ENCODE peak calls at places on chromosome X, in four cellular contexts. One of them, this sample, is unnamed.

GRCh38 chrX:7054219-7055206 is 93.0 kb upstream of the STS start:
- DNase-seq in SK-N-SH: no peak
- DNase-seq in GM10248: no peak
- DNase-seq in astrocyte of the spinal cord: no peak
- DNase-seq in this sample: no peak

GRCh38 chrX:16853537-16853936 is 16.6 kb downstream of the RBBP7 start:
- DNase-seq in SK-N-SH: no peak
- DNase-seq in GM10248: no peak
- DNase-seq in astrocyte of the spinal cord: no peak
- DNase-seq in this sample: no peak

GRCh38 chrX:2707334-2707760 is 16.3 kb downstream of the CD99 start:
- DNase-seq in SK-N-SH: peak
- DNase-seq in GM10248: peak
- DNase-seq in astrocyte of the spinal cord: peak
- DNase-seq in this sample: peak

GRCh38 chrX:118545510-118545909 is 49.9 kb downstream of the DOCK11 start:
- DNase-seq in SK-N-SH: no peak
- DNase-seq in GM10248: no peak
- DNase-seq in astrocyte of the spinal cord: no peak
- DNase-seq in this sample: no peak

GRCh38 chrX:136534131-136534530 is 2.1 kb downstream of the VGLL1 start:
- DNase-seq in SK-N-SH: no peak
- DNase-seq in GM10248: no peak
- DNase-seq in astrocyte of the spinal cord: no peak
- DNase-seq in this sample: no peak

GRCh38 chrX:104284407-104285000 is 29.8 kb upstream of the ESX1 start:
- DNase-seq in SK-N-SH: no peak
- DNase-seq in GM10248: no peak
- DNase-seq in astrocyte of the spinal cord: peak
- DNase-seq in this sample: no peak

GRCh38 chrX:30577362-30577961 is at the start of gene TASL:
- DNase-seq in SK-N-SH: no peak
- DNase-seq in GM10248: peak
- DNase-seq in astrocyte of the spinal cord: no peak
- DNase-seq in this sample: peak

GRCh38 chrX:23773601-23774175 is 9.3 kb upstream of the SAT1 start:
- DNase-seq in SK-N-SH: no peak
- DNase-seq in GM10248: peak
- DNase-seq in astrocyte of the spinal cord: no peak
- DNase-seq in this sample: peak

GRCh38 chrX:16946971-16947562 is 609 bp downstream of the REPS2 start:
- DNase-seq in SK-N-SH: no peak
- DNase-seq in GM10248: peak
- DNase-seq in astrocyte of the spinal cord: no peak
- DNase-seq in this sample: peak

GRCh38 chrX:119150163-119151135 is 22.8 kb upstream of the KIAA1210 start:
- DNase-seq in SK-N-SH: no peak
- DNase-seq in GM10248: no peak
- DNase-seq in astrocyte of the spinal cord: no peak
- DNase-seq in this sample: no peak

GRCh38 chrX:5829060-5829459 is 399.6 kb downstream of the NLGN4X start:
- DNase-seq in SK-N-SH: no peak
- DNase-seq in GM10248: no peak
- DNase-seq in astrocyte of the spinal cord: no peak
- DNase-seq in this sample: no peak

GRCh38 chrX:11770320-11770719 is 12.3 kb downstream of the MSL3 start:
- DNase-seq in SK-N-SH: peak
- DNase-seq in GM10248: peak
- DNase-seq in astrocyte of the spinal cord: peak
- DNase-seq in this sample: peak

GRCh38 chrX:119783026-119783425 is 8.4 kb downstream of the RPL39 start:
- DNase-seq in SK-N-SH: no peak
- DNase-seq in GM10248: no peak
- DNase-seq in astrocyte of the spinal cord: no peak
- DNase-seq in this sample: no peak

GRCh38 chrX:10120828-10121227 is 35.9 kb upstream of the CLCN4 start:
- DNase-seq in SK-N-SH: no peak
- DNase-seq in GM10248: no peak
- DNase-seq in astrocyte of the spinal cord: no peak
- DNase-seq in this sample: no peak

GRCh38 chrX:37818031-37818430 is 29.3 kb downstream of the DYNLT3 start:
- DNase-seq in SK-N-SH: no peak
- DNase-seq in GM10248: peak
- DNase-seq in astrocyte of the spinal cord: no peak
- DNase-seq in this sample: peak

GRCh38 chrX:29090811-29091210 is 503.6 kb downstream of the IL1RAPL1 start:
- DNase-seq in SK-N-SH: no peak
- DNase-seq in GM10248: no peak
- DNase-seq in astrocyte of the spinal cord: peak
- DNase-seq in this sample: no peak
- TF ChIP-seq CTCF in SK-N-SH: peak
- TF ChIP-seq CTCF in GM10248: no peak
- TF ChIP-seq CTCF in astrocyte of the spinal cord: peak
- TF ChIP-seq CTCF in this sample: peak

DNA sequence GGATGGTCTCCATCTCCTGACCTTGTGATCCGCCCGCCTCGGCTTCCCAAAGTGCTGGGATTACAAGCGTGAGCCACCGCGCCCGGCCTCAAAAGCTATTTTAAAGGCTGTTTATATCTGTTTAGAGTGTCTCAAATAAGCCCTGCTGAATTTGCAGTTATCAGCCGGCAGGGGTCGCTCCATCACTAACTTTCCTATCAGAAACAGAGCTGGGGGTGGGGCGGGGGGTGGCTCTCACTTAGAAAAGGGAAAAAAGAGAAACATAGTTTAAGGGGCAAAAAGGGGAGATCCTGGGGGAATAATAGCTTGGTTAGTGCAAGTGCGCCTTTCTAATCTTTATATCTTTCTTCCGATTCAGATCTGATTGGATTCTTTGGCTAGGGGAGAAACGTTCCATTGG is 450.7 kb downstream of the UBE2NL start:
- DNase-seq in SK-N-SH: peak
- DNase-seq in GM10248: no peak
- DNase-seq in astrocyte of the spinal cord: no peak
- DNase-seq in this sample: no peak
- TF ChIP-seq CTCF in SK-N-SH: peak
- TF ChIP-seq CTCF in GM10248: no peak
- TF ChIP-seq CTCF in astrocyte of the spinal cord: no peak
- TF ChIP-seq CTCF in this sample: no peak

GRCh38 chrX:128931071-128931470 is 592.2 kb downstream of the SMARCA1 start:
- DNase-seq in SK-N-SH: no peak
- DNase-seq in GM10248: no peak
- DNase-seq in astrocyte of the spinal cord: no peak
- DNase-seq in this sample: no peak
- TF ChIP-seq CTCF in SK-N-SH: no peak
- TF ChIP-seq CTCF in GM10248: no peak
- TF ChIP-seq CTCF in astrocyte of the spinal cord: no peak
- TF ChIP-seq CTCF in this sample: no peak

DNA sequence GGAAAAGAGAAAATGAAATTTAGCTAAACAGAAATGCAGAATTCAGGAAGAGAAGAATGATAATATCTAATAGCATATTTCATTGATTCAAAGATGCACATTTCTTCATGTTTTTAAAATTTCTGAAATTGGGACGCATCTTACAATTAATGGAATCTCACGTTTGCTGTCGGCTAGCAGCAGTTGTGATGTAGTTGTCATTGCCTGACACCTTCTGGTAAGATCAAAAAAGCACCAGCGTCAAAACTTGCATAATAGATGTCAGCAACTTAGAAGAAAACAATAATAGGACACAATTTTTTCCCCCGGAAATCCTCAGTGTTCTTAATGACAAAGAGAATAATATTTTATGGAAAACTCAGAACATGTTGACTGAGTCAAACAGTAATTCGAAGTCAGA is 29.8 kb upstream of the SLC7A3 start:
- DNase-seq in SK-N-SH: no peak
- DNase-seq in GM10248: no peak
- DNase-seq in astrocyte of the spinal cord: no peak
- DNase-seq in this sample: no peak
- TF ChIP-seq CTCF in SK-N-SH: peak
- TF ChIP-seq CTCF in GM10248: peak
- TF ChIP-seq CTCF in astrocyte of the spinal cord: no peak
- TF ChIP-seq CTCF in this sample: no peak

GRCh38 chrX:150148749-150149672 is 210.7 kb upstream of the EOLA2 start:
- DNase-seq in SK-N-SH: no peak
- DNase-seq in GM10248: no peak
- DNase-seq in astrocyte of the spinal cord: peak
- DNase-seq in this sample: no peak

GRCh38 chrX:150146271-150146888 is 208.1 kb upstream of the EOLA2 start:
- DNase-seq in SK-N-SH: no peak
- DNase-seq in GM10248: no peak
- DNase-seq in astrocyte of the spinal cord: no peak
- DNase-seq in this sample: no peak

DNA sequence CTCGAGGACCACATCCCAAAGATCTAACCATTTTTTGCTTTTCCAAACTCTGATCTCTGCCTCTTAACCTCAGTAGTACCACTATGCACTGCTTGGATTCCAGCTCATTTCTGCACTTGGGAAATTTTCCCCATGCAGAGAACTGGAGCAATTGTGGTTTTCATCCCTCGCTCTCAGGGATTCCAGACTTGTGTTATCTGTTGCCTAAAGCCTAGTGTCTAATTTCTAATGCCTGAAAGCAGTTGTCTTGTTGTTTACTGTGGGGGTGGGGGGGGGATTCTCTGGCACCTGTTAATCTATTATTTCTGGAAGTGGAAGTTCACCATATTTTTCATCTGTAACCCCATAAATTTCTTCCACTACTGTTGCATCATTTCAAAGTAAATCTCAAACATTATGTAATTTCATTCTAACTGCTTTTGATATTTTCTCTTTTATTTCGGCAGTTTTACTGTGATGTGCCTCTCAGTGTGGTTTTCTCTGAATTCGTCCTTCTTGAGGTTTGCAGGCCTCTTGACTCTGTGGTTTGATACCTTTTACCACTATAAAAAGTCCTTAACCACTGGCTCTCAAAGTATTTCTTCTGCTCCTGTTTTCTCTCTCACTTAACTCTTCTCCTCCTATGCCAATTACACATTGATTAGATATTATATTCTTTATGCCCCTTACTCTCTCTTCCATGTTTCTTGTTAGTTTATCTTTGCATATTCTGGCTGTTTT is 205.6 kb upstream of the EOLA2 start:
- DNase-seq in SK-N-SH: no peak
- DNase-seq in GM10248: no peak
- DNase-seq in astrocyte of the spinal cord: no peak
- DNase-seq in this sample: no peak
- TF ChIP-seq CTCF in SK-N-SH: no peak
- TF ChIP-seq CTCF in GM10248: no peak
- TF ChIP-seq CTCF in astrocyte of the spinal cord: no peak
- TF ChIP-seq CTCF in this sample: no peak

This sample was measured in GM13976.